ENCODE peak calls at places on chromosome 9, in four cellular contexts. V is HepG2, C is HEK293T, N is K562. R is an unnamed sample.
A peak's percentile ranks its signal among the peaks of the same experiment; 100 is the strongest.

GRCh38 chr9:37350486-37351190 is 71.9 kb upstream of the GRHPR start:
- DNase-seq in V (no peak), C (no peak), N (no peak), R (no peak)

GRCh38 chr9:135265931-135266330 is 178.5 kb downstream of the OLFM1 start:
- DNase-seq in V (no peak), C (no peak), N (no peak), R (no peak)

GRCh38 chr9:134518004-134518606 is 123.5 kb upstream of the COL5A1 start:
- DNase-seq in V (no peak), C (no peak), N (no peak), R (no peak)

GRCh38 chr9:70607926-70608325 is 193.5 kb upstream of the KLF9 start:
- DNase-seq in V (no peak), C (no peak), N (no peak), R (no peak)

GRCh38 chr9:131899248-131899882 is 159.5 kb upstream of the RAPGEF1 start:
- DNase-seq in V (no peak), C (no peak), N (no peak), R (no peak)

GRCh38 chr9:114905160-114905940 is 25.0 kb downstream of the TNFSF8 start:
- DNase-seq in V (no peak), C (no peak), N (no peak), R (no peak)

GRCh38 chr9:135898634-135899407 is 8.5 kb downstream of the CAMSAP1 start:
- DNase-seq in V (no peak), C (no peak), N (no peak), R (no peak)

GRCh38 chr9:15349892-15350761 is 43.1 kb upstream of the TTC39B start:
- DNase-seq in V (peak; percentile 88), C (no peak), N (no peak), R (no peak)

GRCh38 chr9:27162045-27162444 is 53.0 kb downstream of the TEK start:
- DNase-seq in V (no peak), C (no peak), N (no peak), R (no peak)

GRCh38 chr9:137422668-137423000 is 328 bp downstream of the EXD3 start:
- DNase-seq in V (no peak), C (peak; percentile 54), N (peak; percentile 77), R (no peak)

GRCh38 chr9:109506097-109506712 is 8.1 kb upstream of the PTPN3 start:
- DNase-seq in V (peak; percentile 89), C (no peak), N (no peak), R (no peak)
- TF ChIP-seq FOXK2 in V (peak; percentile 49), C (no peak), N (no peak), R (no peak)

DNA sequence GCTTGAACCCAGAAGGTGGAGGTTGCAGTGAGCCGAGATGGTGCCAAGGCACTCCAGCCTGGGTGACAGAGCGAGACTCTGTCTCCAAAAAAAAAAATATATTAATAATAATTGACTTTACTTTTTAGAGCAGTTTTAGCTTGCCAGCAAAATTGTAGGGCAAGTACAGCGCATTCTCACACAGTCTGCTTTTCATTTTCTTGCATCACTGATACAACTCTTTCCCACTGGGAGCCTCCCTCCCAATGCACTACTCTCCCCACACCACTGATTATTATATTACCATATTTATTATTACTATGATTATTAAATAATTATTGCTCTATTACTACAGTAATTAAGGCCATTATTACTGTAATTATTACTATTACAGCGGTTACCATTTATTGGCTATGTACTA is 212.8 kb downstream of the GNA14 start:
- DNase-seq in V (no peak), C (no peak), N (no peak), R (no peak)
- TF ChIP-seq FOXK2 in V (no peak), C (no peak), N (no peak), R (no peak)

GRCh38 chr9:68683433-68683832 is 21.6 kb upstream of the PIP5K1B start:
- DNase-seq in V (no peak), C (no peak), N (no peak), R (no peak)

GRCh38 chr9:68672625-68673024 is 32.4 kb upstream of the PIP5K1B start:
- DNase-seq in V (no peak), C (no peak), N (no peak), R (no peak)

DNA sequence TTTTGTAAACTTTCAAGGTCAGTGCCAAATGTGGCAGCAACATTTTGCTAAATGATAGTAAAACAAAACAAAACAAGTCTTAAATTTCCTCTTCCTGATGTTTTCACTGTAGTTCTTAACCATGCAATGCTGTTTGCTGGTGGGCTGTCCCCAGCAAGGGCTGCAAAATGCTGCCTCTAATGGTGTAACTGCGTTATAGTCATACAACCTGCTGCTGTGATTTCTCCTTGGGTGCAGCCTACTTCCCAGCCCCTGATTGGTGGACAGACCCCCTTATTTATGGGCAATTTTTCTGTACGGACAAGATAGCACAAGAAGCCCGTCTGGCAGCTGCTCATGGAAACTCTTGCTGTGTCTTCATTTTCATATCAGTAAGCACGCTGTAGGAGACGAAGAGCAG is 26.6 kb upstream of the PIP5K1B start:
- DNase-seq in V (peak; percentile 46), C (peak; percentile 68), N (peak; percentile 44), R (no peak)
- TF ChIP-seq FOXK2 in V (no peak), C (no peak), N (no peak), R (no peak)

DNA sequence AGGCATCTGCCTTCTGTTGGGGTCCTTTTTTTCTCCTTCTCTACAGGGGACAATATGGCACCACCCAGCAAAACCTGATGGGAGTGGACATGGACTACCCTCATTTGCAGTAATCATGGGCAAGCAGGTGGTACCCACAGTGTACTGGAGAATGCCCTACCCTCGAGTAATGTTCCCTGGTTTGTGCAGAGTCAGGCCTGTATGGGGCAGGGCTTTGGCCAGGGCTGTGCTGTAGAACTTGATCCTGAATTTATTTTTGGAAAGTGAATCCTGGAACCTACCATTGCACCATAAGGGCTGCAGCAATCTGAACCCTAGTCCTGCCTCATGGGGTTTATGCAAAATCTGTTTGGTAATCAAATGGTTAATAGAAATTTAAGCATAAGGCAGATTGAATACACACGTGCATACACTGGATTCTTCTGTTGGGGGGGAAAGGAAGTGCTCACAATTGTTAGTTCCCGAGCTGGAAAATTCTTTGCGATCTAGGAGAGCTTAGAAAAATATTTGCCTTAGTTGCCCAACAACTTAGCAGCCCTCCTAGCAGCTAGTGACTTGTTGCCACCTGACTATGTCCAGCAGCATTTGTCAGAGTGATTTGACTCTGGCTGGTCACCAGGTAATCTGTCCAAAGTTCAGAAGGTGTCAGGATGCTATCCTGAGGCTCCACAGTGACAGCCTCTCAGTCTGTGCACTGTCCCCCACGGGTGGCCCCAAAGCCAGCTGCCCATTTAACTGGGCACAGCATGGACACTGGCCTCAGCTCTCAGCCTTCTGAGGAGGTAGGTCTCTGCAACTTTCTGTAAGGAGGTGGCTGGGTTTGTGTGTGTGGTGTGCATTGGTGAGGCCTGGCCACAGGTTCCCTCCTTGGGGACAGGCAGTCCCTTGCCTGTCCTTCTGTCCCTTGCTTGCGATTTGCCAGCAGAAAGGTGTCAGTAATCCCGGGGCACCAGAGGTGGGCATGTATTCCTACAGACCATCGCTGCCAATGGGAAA is 8.3 kb downstream of the MVB12B start:
- DNase-seq in V (peak; percentile 99), C (no peak), N (no peak), R (no peak)
- TF ChIP-seq FOXK2 in V (peak; percentile 79), C (no peak), N (no peak), R (no peak)

DNA sequence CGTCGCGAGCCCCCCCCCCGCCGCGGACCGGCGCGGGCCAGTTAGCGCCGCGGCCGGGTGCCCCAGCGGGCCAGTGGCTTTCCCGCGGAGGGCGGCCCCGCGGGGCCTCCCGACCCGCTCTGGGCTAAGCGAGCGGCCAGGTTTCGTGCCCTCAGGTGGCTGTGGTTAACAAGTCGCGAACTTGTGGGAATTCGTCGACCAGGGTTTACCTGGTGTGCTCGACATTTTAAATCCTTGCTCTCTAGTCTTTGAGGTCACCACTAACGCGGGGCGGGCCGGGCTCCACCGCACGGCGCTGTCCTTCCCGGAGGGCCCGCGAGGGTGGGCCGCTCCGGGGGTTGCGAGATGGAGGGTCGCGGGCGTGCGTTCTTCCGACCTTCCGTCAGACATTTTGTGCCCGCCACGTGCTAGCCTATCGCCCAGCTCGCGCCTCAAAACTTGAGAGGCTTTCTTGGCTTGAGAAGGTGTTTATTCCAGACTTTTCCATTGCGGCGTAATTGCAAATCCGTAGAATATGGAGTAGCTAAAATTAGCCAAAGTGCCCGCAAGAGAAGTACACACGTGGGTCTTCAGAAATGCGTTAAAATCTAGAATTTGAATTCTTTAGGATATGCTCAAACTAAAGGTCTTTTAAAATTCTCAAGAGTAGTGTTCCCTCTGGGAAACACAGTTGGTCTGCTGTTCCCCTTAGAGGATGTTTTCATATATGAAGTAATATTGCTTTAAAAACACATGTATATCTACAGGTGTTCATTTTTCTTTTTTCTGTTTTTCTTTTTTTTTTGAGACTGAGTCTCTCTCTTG is 2.1 kb downstream of the ANP32B start:
- DNase-seq in V (no peak), C (peak; percentile 26), N (peak; percentile 29), R (peak; percentile 9)
- TF ChIP-seq FOXK2 in V (no peak), C (no peak), N (no peak), R (no peak)

GRCh38 chr9:22238809-22239684 is 207.6 kb upstream of the DMRTA1 start:
- DNase-seq in V (peak; percentile 40), C (peak; percentile 59), N (no peak), R (no peak)
- TF ChIP-seq FOXK2 in V (no peak), C (no peak), N (no peak), R (no peak)

GRCh38 chr9:108748776-108749175 is 107.0 kb downstream of the ACTL7B start:
- DNase-seq in V (peak; percentile 50), C (no peak), N (no peak), R (no peak)

GRCh38 chr9:108746864-108747263 is 108.9 kb downstream of the ACTL7B start:
- DNase-seq in V (peak; percentile 57), C (no peak), N (no peak), R (no peak)

GRCh38 chr9:108743426-108743825 is 112.4 kb downstream of the ACTL7B start:
- DNase-seq in V (no peak), C (no peak), N (no peak), R (no peak)

GRCh38 chr9:108743901-108744371 is 111.8 kb downstream of the ACTL7B start:
- DNase-seq in V (peak; percentile 91), C (no peak), N (no peak), R (no peak)

GRCh38 chr9:108746001-108746400 is 109.8 kb downstream of the ACTL7B start:
- DNase-seq in V (no peak), C (no peak), N (no peak), R (no peak)
- TF ChIP-seq FOXK2 in V (no peak), C (no peak), N (no peak), R (no peak)